ENCODE peak calls at places on chromosomes 3 and 15, in six cellular contexts. G is T follicular helper cell; R is A549; K is choroid plexus epithelial cell; B is activated T-cell treated with anti-CD3 and anti-CD28 coated beads, Interleukin-2, amount 50 U/mL, for 24 hours; J is LoVo. D is an unnamed sample.
A peak's percentile ranks its signal among the peaks of the same experiment; 100 is the strongest.

GRCh38 chr3:36364260-36364659 is 16.0 kb upstream of the STAC start:
- DNase-seq in K (no peak), R (no peak), J (no peak), B (no peak), G (no peak), D (no peak)

GRCh38 chr3:132606085-132606484 is 9.0 kb downstream of the ACKR4 start:
- DNase-seq in R (no peak), G (no peak), B (no peak), K (peak; percentile 76), J (no peak), D (no peak)

GRCh38 chr3:14221902-14222301 is 43.3 kb downstream of the LSM3 start:
- DNase-seq in G (no peak), B (no peak), K (no peak), J (no peak), R (no peak), D (no peak)

GRCh38 chr15:92394327-92395175 is 870 bp downstream of the ST8SIA2 start:
- DNase-seq in R (no peak), B (no peak), G (no peak), K (no peak), J (no peak), D (no peak)

GRCh38 chr3:53680026-53680425 is 166.2 kb downstream of the CHDH start:
- DNase-seq in R (no peak), B (no peak), J (no peak), K (peak; percentile 21), G (no peak), D (no peak)

GRCh38 chr15:89860446-89860845 is 33.3 kb downstream of the AP3S2 start:
- DNase-seq in G (no peak), B (no peak), R (no peak), K (no peak), J (no peak), D (no peak)

GRCh38 chr3:179526989-179527391 is 35.7 kb upstream of the ACTL6A start:
- DNase-seq in J (no peak), R (peak; percentile 3), K (peak; percentile 90), G (no peak), B (no peak), D (no peak)

GRCh38 chr3:185082149-185082548 is 70.7 kb downstream of the C3orf70 start:
- DNase-seq in G (no peak), K (no peak), J (no peak), B (no peak), R (no peak), D (no peak)

GRCh38 chr15:81723758-81724157 is 322.1 kb downstream of the MEX3B start:
- DNase-seq in G (no peak), J (no peak), K (no peak), B (no peak), R (no peak), D (no peak)

GRCh38 chr3:126557761-126558160 is 971 bp downstream of the C3orf22 start:
- DNase-seq in J (no peak), G (no peak), K (no peak), B (no peak), R (no peak), D (no peak)

GRCh38 chr15:94844533-94845390 is 613.4 kb downstream of the MCTP2 start:
- DNase-seq in G (no peak), K (peak; percentile 50), R (peak; percentile 21), J (peak; percentile 86), B (no peak), D (no peak)